ENCODE peak calls at places on chromosomes 11 and 22, in nine cellular contexts. One of them, this sample, is unnamed.

GRCh38 chr11:69215216-69215615 is 59.5 kb downstream of the SMIM38 start:
- DNase-seq in astrocyte of the hippocampus: no peak
- DNase-seq in naive thymus-derived CD4-positive, alpha-beta T cell: no peak
- DNase-seq in foreskin melanocyte: no peak
- DNase-seq in HEK293T: no peak
- DNase-seq in Peyer's patch: peak; percentile 14
- DNase-seq in aorta: no peak
- DNase-seq in stomach: peak; percentile 9
- DNase-seq in skeletal muscle cell: no peak
- DNase-seq in this sample: no peak

GRCh38 chr11:78078218-78079167 is 1.2 kb downstream of the NDUFC2 start:
- DNase-seq in skeletal muscle cell: no peak
- DNase-seq in aorta: no peak
- DNase-seq in Peyer's patch: no peak
- DNase-seq in stomach: no peak
- DNase-seq in foreskin melanocyte: no peak
- DNase-seq in HEK293T: no peak
- DNase-seq in naive thymus-derived CD4-positive, alpha-beta T cell: no peak
- DNase-seq in astrocyte of the hippocampus: no peak
- DNase-seq in this sample: no peak

GRCh38 chr11:116515666-116516184 is 257.1 kb downstream of the BUD13 start:
- DNase-seq in astrocyte of the hippocampus: no peak
- DNase-seq in aorta: no peak
- DNase-seq in skeletal muscle cell: no peak
- DNase-seq in naive thymus-derived CD4-positive, alpha-beta T cell: no peak
- DNase-seq in HEK293T: no peak
- DNase-seq in foreskin melanocyte: no peak
- DNase-seq in Peyer's patch: peak; percentile 44
- DNase-seq in stomach: peak; percentile 37
- DNase-seq in this sample: no peak

GRCh38 chr22:20524004-20524481 is 16.6 kb downstream of the MED15 start:
- DNase-seq in skeletal muscle cell: no peak
- DNase-seq in HEK293T: peak; percentile 6
- DNase-seq in foreskin melanocyte: no peak
- DNase-seq in astrocyte of the hippocampus: no peak
- DNase-seq in stomach: no peak
- DNase-seq in Peyer's patch: no peak
- DNase-seq in naive thymus-derived CD4-positive, alpha-beta T cell: no peak
- DNase-seq in aorta: no peak
- DNase-seq in this sample: no peak

GRCh38 chr11:72010529-72011233 is 12.0 kb downstream of the IL18BP start:
- DNase-seq in astrocyte of the hippocampus: no peak
- DNase-seq in stomach: no peak
- DNase-seq in skeletal muscle cell: no peak
- DNase-seq in Peyer's patch: no peak
- DNase-seq in foreskin melanocyte: no peak
- DNase-seq in naive thymus-derived CD4-positive, alpha-beta T cell: no peak
- DNase-seq in aorta: no peak
- DNase-seq in HEK293T: no peak
- DNase-seq in this sample: no peak

GRCh38 chr11:125943661-125944349 is 2.0 kb upstream of the VSIG10L2 start:
- DNase-seq in naive thymus-derived CD4-positive, alpha-beta T cell: no peak
- DNase-seq in aorta: no peak
- DNase-seq in Peyer's patch: no peak
- DNase-seq in stomach: peak; percentile 15
- DNase-seq in foreskin melanocyte: no peak
- DNase-seq in skeletal muscle cell: no peak
- DNase-seq in HEK293T: no peak
- DNase-seq in astrocyte of the hippocampus: no peak
- DNase-seq in this sample: no peak

GRCh38 chr11:126419801-126420729 is 64.6 kb downstream of the ST3GAL4 start:
- DNase-seq in astrocyte of the hippocampus: no peak
- DNase-seq in foreskin melanocyte: peak; percentile 95
- DNase-seq in Peyer's patch: no peak
- DNase-seq in aorta: no peak
- DNase-seq in stomach: no peak
- DNase-seq in skeletal muscle cell: peak; percentile 45
- DNase-seq in naive thymus-derived CD4-positive, alpha-beta T cell: no peak
- DNase-seq in HEK293T: no peak
- DNase-seq in this sample: peak; percentile 78

GRCh38 chr22:22744412-22745224 is 100.2 kb downstream of the GGTLC2 start:
- DNase-seq in naive thymus-derived CD4-positive, alpha-beta T cell: no peak
- DNase-seq in foreskin melanocyte: no peak
- DNase-seq in aorta: no peak
- DNase-seq in astrocyte of the hippocampus: no peak
- DNase-seq in skeletal muscle cell: no peak
- DNase-seq in Peyer's patch: no peak
- DNase-seq in HEK293T: no peak
- DNase-seq in stomach: no peak
- DNase-seq in this sample: no peak

GRCh38 chr22:44807915-44808690 is 55.7 kb downstream of the ARHGAP8 start:
- DNase-seq in foreskin melanocyte: no peak
- DNase-seq in stomach: no peak
- DNase-seq in aorta: no peak
- DNase-seq in skeletal muscle cell: no peak
- DNase-seq in Peyer's patch: no peak
- DNase-seq in naive thymus-derived CD4-positive, alpha-beta T cell: no peak
- DNase-seq in astrocyte of the hippocampus: peak; percentile 23
- DNase-seq in HEK293T: peak; percentile 48
- DNase-seq in this sample: no peak

GRCh38 chr11:113241190-113242051 is 73.0 kb upstream of the TTC12 start:
- DNase-seq in skeletal muscle cell: no peak
- DNase-seq in naive thymus-derived CD4-positive, alpha-beta T cell: no peak
- DNase-seq in HEK293T: no peak
- DNase-seq in Peyer's patch: no peak
- DNase-seq in astrocyte of the hippocampus: peak; percentile 70
- DNase-seq in aorta: no peak
- DNase-seq in stomach: no peak
- DNase-seq in foreskin melanocyte: no peak
- DNase-seq in this sample: no peak

GRCh38 chr11:88484873-88485621 is 147.5 kb upstream of the CTSC start:
- DNase-seq in astrocyte of the hippocampus: peak; percentile 22
- DNase-seq in naive thymus-derived CD4-positive, alpha-beta T cell: peak; percentile 24
- DNase-seq in HEK293T: peak; percentile 63
- DNase-seq in foreskin melanocyte: peak; percentile 35
- DNase-seq in skeletal muscle cell: no peak
- DNase-seq in Peyer's patch: peak; percentile 53
- DNase-seq in aorta: no peak
- DNase-seq in stomach: no peak
- DNase-seq in this sample: peak; percentile 45

GRCh38 chr11:111194789-111195188 is 50.7 kb upstream of the POU2AF2 start:
- DNase-seq in stomach: no peak
- DNase-seq in naive thymus-derived CD4-positive, alpha-beta T cell: no peak
- DNase-seq in Peyer's patch: no peak
- DNase-seq in aorta: no peak
- DNase-seq in astrocyte of the hippocampus: no peak
- DNase-seq in foreskin melanocyte: no peak
- DNase-seq in skeletal muscle cell: no peak
- DNase-seq in HEK293T: no peak
- DNase-seq in this sample: no peak

GRCh38 chr11:120835601-120836228 is 188.2 kb upstream of the TBCEL start:
- DNase-seq in HEK293T: no peak
- DNase-seq in naive thymus-derived CD4-positive, alpha-beta T cell: no peak
- DNase-seq in Peyer's patch: no peak
- DNase-seq in skeletal muscle cell: no peak
- DNase-seq in foreskin melanocyte: no peak
- DNase-seq in stomach: no peak
- DNase-seq in aorta: no peak
- DNase-seq in astrocyte of the hippocampus: peak; percentile 55
- DNase-seq in this sample: peak; percentile 57

GRCh38 chr11:75356613-75357012 is 5.2 kb upstream of the ARRB1 start:
- DNase-seq in foreskin melanocyte: no peak
- DNase-seq in aorta: no peak
- DNase-seq in stomach: no peak
- DNase-seq in skeletal muscle cell: no peak
- DNase-seq in HEK293T: no peak
- DNase-seq in Peyer's patch: no peak
- DNase-seq in astrocyte of the hippocampus: no peak
- DNase-seq in naive thymus-derived CD4-positive, alpha-beta T cell: no peak
- DNase-seq in this sample: no peak

GRCh38 chr11:69437876-69438205 is 43.6 kb upstream of the LINC01488 start:
- DNase-seq in Peyer's patch: no peak
- DNase-seq in skeletal muscle cell: no peak
- DNase-seq in naive thymus-derived CD4-positive, alpha-beta T cell: no peak
- DNase-seq in stomach: no peak
- DNase-seq in astrocyte of the hippocampus: no peak
- DNase-seq in foreskin melanocyte: no peak
- DNase-seq in HEK293T: no peak
- DNase-seq in aorta: peak; percentile 36
- DNase-seq in this sample: no peak

GRCh38 chr22:27542602-27543001 is 259.0 kb downstream of the MN1 start:
- DNase-seq in aorta: no peak
- DNase-seq in foreskin melanocyte: no peak
- DNase-seq in HEK293T: no peak
- DNase-seq in stomach: no peak
- DNase-seq in naive thymus-derived CD4-positive, alpha-beta T cell: no peak
- DNase-seq in skeletal muscle cell: no peak
- DNase-seq in astrocyte of the hippocampus: no peak
- DNase-seq in Peyer's patch: no peak
- DNase-seq in this sample: no peak

GRCh38 chr11:64265176-64266160 is 14.1 kb downstream of the PLCB3 start:
- DNase-seq in stomach: no peak
- DNase-seq in Peyer's patch: no peak
- DNase-seq in skeletal muscle cell: no peak
- DNase-seq in aorta: peak; percentile 47
- DNase-seq in astrocyte of the hippocampus: no peak
- DNase-seq in naive thymus-derived CD4-positive, alpha-beta T cell: no peak
- DNase-seq in HEK293T: no peak
- DNase-seq in foreskin melanocyte: no peak
- DNase-seq in this sample: no peak

GRCh38 chr11:129223701-129224149 is 31.6 kb upstream of the ARHGAP32 start:
- DNase-seq in astrocyte of the hippocampus: no peak
- DNase-seq in stomach: no peak
- DNase-seq in aorta: no peak
- DNase-seq in HEK293T: no peak
- DNase-seq in naive thymus-derived CD4-positive, alpha-beta T cell: no peak
- DNase-seq in skeletal muscle cell: peak; percentile 33
- DNase-seq in foreskin melanocyte: no peak
- DNase-seq in Peyer's patch: no peak
- DNase-seq in this sample: no peak

GRCh38 chr11:78929092-78929905 is 354.6 kb upstream of the NARS2 start:
- DNase-seq in astrocyte of the hippocampus: no peak
- DNase-seq in Peyer's patch: no peak
- DNase-seq in HEK293T: no peak
- DNase-seq in foreskin melanocyte: no peak
- DNase-seq in stomach: no peak
- DNase-seq in skeletal muscle cell: no peak
- DNase-seq in naive thymus-derived CD4-positive, alpha-beta T cell: no peak
- DNase-seq in aorta: no peak
- DNase-seq in this sample: no peak

GRCh38 chr11:27209562-27210005 is 153.4 kb downstream of the CCDC34 start:
- DNase-seq in Peyer's patch: no peak
- DNase-seq in HEK293T: peak; percentile 39
- DNase-seq in foreskin melanocyte: peak; percentile 49
- DNase-seq in aorta: peak; percentile 77
- DNase-seq in astrocyte of the hippocampus: peak; percentile 98
- DNase-seq in stomach: no peak
- DNase-seq in skeletal muscle cell: peak; percentile 92
- DNase-seq in naive thymus-derived CD4-positive, alpha-beta T cell: no peak
- DNase-seq in this sample: no peak

GRCh38 chr11:45683285-45684058 is 18.1 kb upstream of the CHST1 start:
- DNase-seq in HEK293T: no peak
- DNase-seq in aorta: no peak
- DNase-seq in Peyer's patch: no peak
- DNase-seq in skeletal muscle cell: no peak
- DNase-seq in naive thymus-derived CD4-positive, alpha-beta T cell: no peak
- DNase-seq in stomach: no peak
- DNase-seq in foreskin melanocyte: no peak
- DNase-seq in astrocyte of the hippocampus: no peak
- DNase-seq in this sample: no peak

GRCh38 chr11:70584786-70585545 is 186.6 kb downstream of the CTTN start:
- DNase-seq in Peyer's patch: no peak
- DNase-seq in stomach: no peak
- DNase-seq in skeletal muscle cell: no peak
- DNase-seq in HEK293T: no peak
- DNase-seq in astrocyte of the hippocampus: no peak
- DNase-seq in aorta: no peak
- DNase-seq in foreskin melanocyte: no peak
- DNase-seq in naive thymus-derived CD4-positive, alpha-beta T cell: no peak
- DNase-seq in this sample: no peak